ENCODE peak calls at places on chromosomes 7 and 10, in five cellular contexts. D is pancreas; H is skeletal muscle cell; K is CD8-positive, alpha-beta memory T cell; S is dermis blood vessel endothelial cell. F is an unnamed sample.

GRCh38 chr10:74799840-74800239 is 26.6 kb upstream of the KAT6B start:
- DNase-seq in K (no peak), H (peak), S (peak), D (no peak), F (no peak)

GRCh38 chr10:48612241-48612943 is 7.5 kb upstream of the ARHGAP22 start:
- DNase-seq in H (no peak), S (no peak), D (no peak), K (no peak), F (no peak)

GRCh38 chr10:8776926-8777625 is 722.6 kb downstream of the GATA3 start:
- DNase-seq in K (no peak), D (no peak), S (no peak), H (no peak), F (no peak)

GRCh38 chr10:86244296-86244695 is 122.3 kb downstream of the GRID1 start:
- DNase-seq in D (no peak), S (no peak), K (no peak), H (no peak), F (peak)

GRCh38 chr7:24932389-24932788 is 47.6 kb downstream of the OSBPL3 start:
- DNase-seq in H (no peak), K (no peak), S (no peak), D (no peak), F (no peak)

GRCh38 chr10:87771871-87772500 is 46.0 kb downstream of the ATAD1 start:
- DNase-seq in K (no peak), H (no peak), D (no peak), S (peak), F (peak)

GRCh38 chr10:6647811-6648526 is 67.9 kb upstream of the PRKCQ start:
- DNase-seq in S (peak), K (peak), H (no peak), D (peak), F (peak)

GRCh38 chr10:111084346-111085255 is 7.8 kb downstream of the ADRA2A start:
- DNase-seq in H (no peak), S (no peak), K (no peak), D (no peak), F (no peak)

GRCh38 chr7:107461938-107462533 is 7.8 kb upstream of the GPR22 start:
- DNase-seq in H (no peak), K (no peak), S (no peak), D (no peak), F (no peak)

GRCh38 chr7:74583630-74584029 is 73.9 kb upstream of the GTF2I start:
- DNase-seq in H (no peak), S (no peak), K (no peak), D (no peak), F (peak)

GRCh38 chr10:77111611-77112550 is 525.7 kb downstream of the KCNMA1 start:
- DNase-seq in D (no peak), S (peak), K (no peak), H (peak), F (peak)

GRCh38 chr10:133260895-133261725 is 15.6 kb downstream of the ADAM8 start:
- DNase-seq in D (peak), K (peak), H (no peak), S (peak), F (peak)

GRCh38 chr10:15715619-15716227 is 4.0 kb downstream of the ITGA8 start:
- DNase-seq in S (peak), D (no peak), K (no peak), H (no peak), F (peak)

GRCh38 chr7:94698275-94698674 is 42.3 kb upstream of the SGCE start:
- DNase-seq in D (no peak), H (peak), S (peak), K (no peak), F (no peak)

GRCh38 chr7:128030999-128031681 is at the start of gene LRRC4:
- DNase-seq in K (no peak), D (peak), H (no peak), S (peak), F (peak)

GRCh38 chr10:66292456-66292855 is 633.4 kb upstream of the LRRTM3 start:
- DNase-seq in S (no peak), D (no peak), K (no peak), H (no peak), F (no peak)

GRCh38 chr7:46993396-46993795 is 588.5 kb downstream of the TNS3 start:
- DNase-seq in H (no peak), D (no peak), K (no peak), S (no peak), F (no peak)

GRCh38 chr10:110206988-110207804 is at the start of gene MXI1:
- DNase-seq in H (peak), K (no peak), D (peak), S (peak), F (peak)

GRCh38 chr7:29565186-29565540 is 1.5 kb downstream of the PRR15 start:
- DNase-seq in H (no peak), S (no peak), K (no peak), D (no peak), F (peak)

GRCh38 chr10:124541076-124541903 is 79.7 kb downstream of the LHPP start:
- DNase-seq in D (no peak), S (no peak), K (no peak), H (no peak), F (peak)

GRCh38 chr7:30255096-30255769 is 29.2 kb upstream of the ZNRF2 start:
- DNase-seq in S (no peak), D (no peak), H (no peak), K (no peak), F (no peak)

GRCh38 chr10:68121862-68122261 is 12.6 kb downstream of the MYPN start:
- DNase-seq in D (no peak), K (no peak), H (peak), S (no peak), F (no peak)

GRCh38 chr10:113802997-113803396 is 50.9 kb downstream of the DCLRE1A start:
- DNase-seq in S (no peak), H (no peak), D (no peak), K (no peak), F (no peak)

GRCh38 chr7:30468041-30468440 is 10.5 kb downstream of the NOD1 start:
- DNase-seq in H (no peak), D (no peak), K (no peak), S (no peak), F (no peak)

GRCh38 chr7:29987083-29987482 is 2.5 kb downstream of the SCRN1 start:
- DNase-seq in K (no peak), H (no peak), S (peak), D (no peak), F (no peak)

GRCh38 chr10:93766918-93767317 is 9.2 kb downstream of the LGI1 start:
- DNase-seq in D (no peak), K (no peak), H (no peak), S (no peak), F (no peak)

GRCh38 chr7:8208661-8209060 is 53.3 kb downstream of the ICA1 start:
- DNase-seq in S (no peak), D (no peak), K (no peak), H (no peak), F (no peak)

GRCh38 chr10:102408728-102409603 is 9.6 kb downstream of the PSD start:
- DNase-seq in D (peak), H (no peak), S (no peak), K (peak), F (peak)

F was measured in SK-N-SH.